ENCODE peak calls at places on chromosomes 6 and 20, in ten cellular contexts. Q is sigmoid colon, E is HepG2, F is adrenal gland, I is esophagus squamous epithelium, D is A549, X is IMR-90, C is ovary, Y is body of pancreas, M is right lobe of liver. S is an unnamed sample.
A peak's percentile ranks its signal among the peaks of the same experiment; 100 is the strongest.

GRCh38 chr6:74805841-74806696 is 399.8 kb downstream of the COL12A1 start:
- DNase-seq in I (no peak), F (no peak), Q (no peak), M (no peak), X (no peak), E (no peak), D (no peak), C (peak; percentile 53), Y (no peak), S (no peak)

GRCh38 chr20:46230811-46231282 is 77.5 kb downstream of the CDH22 start:
- DNase-seq in F (peak; percentile 39), E (peak; percentile 25), I (no peak), X (peak; percentile 24), M (no peak), Q (no peak), Y (no peak), C (peak; percentile 70), D (no peak), S (no peak)

GRCh38 chr6:14984454-14984853 is 261.4 kb upstream of the JARID2 start:
- DNase-seq in I (no peak), Y (peak; percentile 39), X (peak; percentile 31), Q (no peak), C (no peak), D (no peak), E (peak; percentile 36), M (no peak), F (peak; percentile 47), S (peak; percentile 45)

GRCh38 chr20:54585222-54585621 is 109.8 kb downstream of the DOK5 start:
- DNase-seq in I (no peak), Y (no peak), M (no peak), X (no peak), D (no peak), E (no peak), Q (no peak), C (no peak), F (no peak), S (no peak)

GRCh38 chr6:73942581-73942980 is 246.6 kb downstream of the CD109 start:
- DNase-seq in X (peak; percentile 79), Y (no peak), F (no peak), C (no peak), I (no peak), D (no peak), M (no peak), E (peak; percentile 17), Q (no peak), S (no peak)

GRCh38 chr20:37755665-37756064 is 61.8 kb downstream of the CTNNBL1 start:
- DNase-seq in E (no peak), D (no peak), X (no peak), C (no peak), I (no peak), M (no peak), Y (no peak), Q (no peak), F (no peak), S (no peak)

GRCh38 chr20:46872315-46873211 is 22.1 kb upstream of the EYA2 start:
- DNase-seq in Y (peak; percentile 14), X (peak; percentile 72), D (no peak), I (no peak), E (no peak), C (no peak), Q (no peak), M (no peak), F (no peak), S (peak; percentile 18)

GRCh38 chr6:51339728-51340127 is 521.1 kb downstream of the TFAP2B start:
- DNase-seq in M (no peak), Y (no peak), I (no peak), F (no peak), E (no peak), Q (no peak), X (no peak), D (no peak), C (no peak), S (no peak)

GRCh38 chr6:7909323-7910276 is 988 bp downstream of the TXNDC5 start:
- DNase-seq in I (no peak), Q (no peak), D (peak; percentile 49), C (peak; percentile 72), F (peak; percentile 61), E (peak; percentile 64), Y (peak; percentile 80), X (peak; percentile 27), M (peak; percentile 93), S (peak; percentile 45)

GRCh38 chr20:32845786-32846185 is 12.9 kb upstream of the EFCAB8 start:
- DNase-seq in Y (no peak), M (no peak), X (peak; percentile 37), E (peak; percentile 66), D (no peak), Q (no peak), F (no peak), C (no peak), I (no peak), S (no peak)

GRCh38 chr20:41142914-41143313 is 5.6 kb downstream of the PLCG1 start:
- DNase-seq in C (no peak), Y (no peak), X (no peak), M (no peak), F (no peak), D (no peak), Q (no peak), I (no peak), E (no peak), S (no peak)

GRCh38 chr20:53910312-53911002 is 159.9 kb downstream of the BCAS1 start:
- DNase-seq in X (no peak), I (no peak), E (no peak), F (no peak), D (no peak), Q (no peak), C (no peak), M (peak; percentile 33), Y (no peak), S (no peak)

GRCh38 chr6:1552296-1552761 is 57.4 kb upstream of the FOXC1 start:
- DNase-seq in M (peak; percentile 68), I (no peak), Q (no peak), F (no peak), Y (no peak), C (no peak), D (peak; percentile 46), X (peak; percentile 18), E (peak; percentile 25), S (no peak)

GRCh38 chr6:134171517-134171916 is 119.1 kb upstream of the SLC2A12 start:
- DNase-seq in C (no peak), D (no peak), X (peak; percentile 49), Y (peak; percentile 21), M (no peak), I (no peak), F (peak; percentile 32), Q (no peak), E (no peak), S (no peak)
- H3K4me3 ChIP-seq in C (no peak overlapping the region), D (peak overlapping the region; percentile 81), X (peak overlapping the region; percentile 62), Y (peak overlapping the region; percentile 12), M (peak overlapping the region; percentile 83), I (peak overlapping the region; percentile 82), F (no peak overlapping the region), Q (no peak overlapping the region), E (peak overlapping the region; percentile 14), S (no peak overlapping the region)

DNA sequence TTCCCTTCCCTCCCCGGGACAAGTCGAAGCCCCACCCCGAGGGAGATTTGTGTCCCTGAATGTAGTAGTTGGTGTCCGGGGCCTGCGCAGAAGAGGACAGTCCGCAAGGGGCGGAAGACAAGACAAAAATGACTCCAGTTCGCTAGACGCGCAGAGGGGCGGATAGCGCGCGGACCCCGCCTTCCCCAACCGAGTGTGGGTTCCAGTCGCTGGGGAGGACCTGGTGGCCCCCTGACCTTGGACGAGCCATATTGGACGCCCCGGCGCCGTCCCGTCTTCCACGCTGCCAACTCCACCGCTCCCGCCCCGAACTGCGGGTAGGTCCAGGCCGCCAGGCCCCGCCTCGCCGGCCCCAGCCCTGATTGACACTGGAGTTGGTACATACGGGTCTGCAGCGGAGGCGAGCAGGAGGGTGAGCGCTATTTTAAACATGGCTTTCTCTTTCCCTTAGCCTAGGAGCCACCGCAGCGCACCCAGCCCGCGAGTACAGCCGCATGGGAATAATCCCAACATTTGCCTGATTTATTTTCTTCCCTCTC is 802 bp downstream of the HMGN3 start:
- DNase-seq in C (peak; percentile 86), M (peak; percentile 95), Y (peak; percentile 94), F (peak; percentile 96), X (peak; percentile 82), D (peak; percentile 74), Q (peak; percentile 95), I (peak; percentile 54), E (peak; percentile 84), S (peak; percentile 92)
- TF ChIP-seq CTCF in C (peak; percentile 53), M (peak; percentile 24), Y (no peak), F (peak; percentile 54), X (peak; percentile 20), D (no peak), Q (peak; percentile 54), I (no peak), E (peak; percentile 29), S (peak; percentile 15)

GRCh38 chr6:157240059-157240959 is 83.0 kb downstream of the TMEM242 start:
- DNase-seq in C (peak; percentile 56), I (no peak), Y (peak; percentile 55), D (no peak), E (peak; percentile 37), Q (peak; percentile 92), F (peak; percentile 61), M (no peak), X (peak; percentile 41), S (no peak)
- TF ChIP-seq POLR2A in C (no peak), I (no peak), Y (no peak), D (no peak), E (no peak), Q (no peak), F (no peak), M (no peak), X (no peak), S (no peak)

GRCh38 chr20:63694596-63695418 is 1.6 kb upstream of the TNFRSF6B start:
- DNase-seq in C (peak; percentile 44), I (no peak), X (no peak), Y (no peak), F (no peak), M (peak; percentile 47), D (no peak), E (no peak), Q (peak; percentile 65), S (no peak)

GRCh38 chr20:63695419-63696310 is 787 bp upstream of the TNFRSF6B start:
- DNase-seq in C (peak; percentile 41), X (no peak), Y (no peak), M (peak; percentile 70), D (no peak), F (peak; percentile 29), E (no peak), I (no peak), Q (peak; percentile 52), S (no peak)

GRCh38 chr20:63697357-63697867 is 960 bp downstream of the TNFRSF6B start:
- DNase-seq in Y (no peak), C (peak; percentile 42), M (peak; percentile 50), Q (peak; percentile 64), D (no peak), F (peak; percentile 33), I (no peak), E (no peak), X (no peak), S (no peak)

GRCh38 chr20:63696628-63697356 is at the start of gene TNFRSF6B:
- DNase-seq in X (no peak), Y (no peak), M (peak; percentile 68), F (peak; percentile 51), Q (peak; percentile 62), D (no peak), C (peak; percentile 47), E (no peak), I (no peak), S (no peak)

DNA sequence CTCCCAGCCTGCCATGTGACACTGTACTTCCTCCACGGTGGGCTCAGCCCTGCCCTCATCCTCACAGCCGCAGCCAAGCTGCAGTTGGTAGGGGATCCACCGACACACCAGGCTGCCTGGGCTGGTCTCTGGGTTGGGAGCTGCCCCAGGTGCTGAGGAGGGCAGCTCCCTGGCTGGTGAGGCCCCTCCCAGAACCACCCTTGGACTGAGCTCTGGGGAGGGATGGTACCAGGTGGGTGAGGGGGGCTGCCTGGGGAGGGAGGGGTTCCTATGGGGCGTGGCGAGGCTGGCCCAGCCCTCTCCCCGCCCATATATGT is 183 bp upstream of the TNFRSF6B start:
- DNase-seq in M (peak; percentile 58), X (no peak), Y (peak; percentile 37), D (no peak), Q (peak; percentile 66), F (peak; percentile 36), E (no peak), I (no peak), C (no peak), S (no peak)
- H3K4me3 ChIP-seq in M (no peak overlapping the region), X (no peak overlapping the region), Y (no peak overlapping the region), D (no peak overlapping the region), Q (peak overlapping the region; percentile 19), F (no peak overlapping the region), E (peak overlapping the region; percentile 43), I (peak overlapping the region; percentile 43), C (no peak overlapping the region), S (no peak overlapping the region)